ENCODE peak calls at places on chromosomes 3 and 15, in five cellular contexts. U, J, K, R and L are unnamed samples. For H3K27me3, the result is how much of the 10 kb centered on the place peaks cover.

GRCh38 chr15:66966256-66966655 is 99.1 kb upstream of the SMAD3 start:
- DNase-seq in U (no peak), R (no peak), K (no peak), J (peak), L (no peak)

GRCh38 chr3:11272913-11273574 is 847 bp downstream of the ATG7 start:
- DNase-seq in U (no peak), K (no peak), J (no peak), R (no peak), L (no peak)

GRCh38 chr3:51692980-51693395 is 13.9 kb upstream of the GRM2 start:
- DNase-seq in J (no peak), K (no peak), R (no peak), U (no peak), L (no peak)

GRCh38 chr3:169112153-169112892 is 551.2 kb downstream of the MECOM start:
- DNase-seq in J (no peak), K (no peak), R (no peak), U (no peak), L (no peak)

GRCh38 chr15:92005154-92005553 is 151.6 kb downstream of the SLCO3A1 start:
- DNase-seq in R (no peak), K (no peak), J (no peak), U (no peak), L (no peak)

GRCh38 chr3:64063207-64063981 is 40.1 kb upstream of the PSMD6 start:
- DNase-seq in R (no peak), K (no peak), U (no peak), J (no peak), L (no peak)

GRCh38 chr15:90552162-90552928 is 22.6 kb downstream of the CRTC3 start:
- DNase-seq in U (no peak), K (no peak), R (no peak), J (no peak), L (no peak)

GRCh38 chr3:17686613-17687012 is 55.8 kb downstream of the TBC1D5 start:
- DNase-seq in R (no peak), K (peak), U (peak), J (no peak), L (no peak)

GRCh38 chr15:46556559-46556958 is 921.7 kb downstream of the SQOR start:
- DNase-seq in R (no peak), U (no peak), J (no peak), K (no peak), L (no peak)

GRCh38 chr15:64717735-64718495 is 57.5 kb downstream of the RBPMS2 start:
- DNase-seq in R (no peak), J (no peak), U (no peak), K (no peak), L (no peak)

GRCh38 chr15:92817339-92817886 is 82.7 kb upstream of the CHD2 start:
- DNase-seq in J (no peak), R (no peak), K (no peak), U (no peak), L (no peak)

GRCh38 chr3:114362815-114363214 is 69.0 kb downstream of the TIGIT start:
- DNase-seq in J (no peak), K (peak), U (no peak), R (peak), L (no peak)

GRCh38 chr3:114363554-114364202 is 69.8 kb downstream of the TIGIT start:
- DNase-seq in R (no peak), K (no peak), J (no peak), U (no peak), L (no peak)

GRCh38 chr3:114365268-114365667 is 71.4 kb downstream of the TIGIT start:
- DNase-seq in J (no peak), K (no peak), U (no peak), R (no peak), L (no peak)

GRCh38 chr3:114364806-114365205 is 71.0 kb downstream of the TIGIT start:
- DNase-seq in U (no peak), K (no peak), R (no peak), J (no peak), L (no peak)

GRCh38 chr3:114365909-114366308 is 72.1 kb downstream of the TIGIT start:
- DNase-seq in K (no peak), U (no peak), R (no peak), J (no peak), L (no peak)
- H3K4me3 ChIP-seq in K (no peak), U (no peak), R (no peak), J (no peak), L (no peak)

GRCh38 chr3:72255736-72256559 is 471.0 kb upstream of the PROK2 start:
- DNase-seq in U (no peak), R (no peak), K (peak), J (peak), L (no peak)
- H3K27me3 ChIP-seq in U (under half), R (under half), K (under half), J (under half), L (under half)

DNA sequence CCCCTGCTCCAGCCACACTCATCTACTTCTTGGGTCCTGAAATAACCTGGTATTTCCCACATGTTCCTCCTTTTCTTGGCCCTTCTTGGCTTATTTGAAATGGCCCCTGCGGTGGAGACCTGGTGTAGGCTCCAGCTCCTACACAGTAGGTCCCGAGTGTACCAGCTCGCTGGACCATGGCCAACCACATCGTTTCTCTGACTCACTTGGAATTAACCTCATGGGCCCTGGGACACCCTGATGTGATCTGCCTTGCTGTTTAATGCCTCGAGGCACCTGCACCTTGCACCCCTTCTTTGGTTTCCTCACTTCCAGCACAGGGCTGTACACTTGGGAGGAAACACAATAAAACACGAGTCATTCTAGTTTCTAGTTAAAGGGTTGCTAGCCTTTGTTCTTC is 60.3 kb downstream of the FEM1B start:
- DNase-seq in K (no peak), R (no peak), U (no peak), J (no peak), L (no peak)
- H3K4me3 ChIP-seq in K (no peak), R (no peak), U (no peak), J (no peak), L (no peak)

DNA sequence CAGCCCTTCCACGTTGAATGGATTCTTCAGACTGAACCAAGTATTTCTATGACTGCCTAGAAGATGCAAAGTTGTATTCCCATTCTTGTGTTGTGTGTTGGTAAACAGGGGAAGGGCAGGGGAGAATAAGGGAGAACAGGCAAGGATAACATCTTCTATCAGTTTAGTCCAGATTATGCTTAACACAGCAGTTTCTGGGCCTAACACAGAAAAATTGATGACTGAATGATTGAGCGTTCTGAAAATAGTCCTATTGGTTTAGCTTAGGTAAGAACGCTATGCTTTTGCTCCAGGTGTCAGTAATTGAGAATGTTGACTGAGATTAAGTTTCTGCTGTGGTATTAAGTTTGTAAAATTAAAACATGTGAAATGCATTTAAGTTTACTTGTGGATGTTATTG is 8.6 kb downstream of the FOXB1 start:
- DNase-seq in J (no peak), K (no peak), U (no peak), R (no peak), L (no peak)
- H3K27me3 ChIP-seq in J (under half), K (under half), U (under half), R (under half), L (under half)

DNA sequence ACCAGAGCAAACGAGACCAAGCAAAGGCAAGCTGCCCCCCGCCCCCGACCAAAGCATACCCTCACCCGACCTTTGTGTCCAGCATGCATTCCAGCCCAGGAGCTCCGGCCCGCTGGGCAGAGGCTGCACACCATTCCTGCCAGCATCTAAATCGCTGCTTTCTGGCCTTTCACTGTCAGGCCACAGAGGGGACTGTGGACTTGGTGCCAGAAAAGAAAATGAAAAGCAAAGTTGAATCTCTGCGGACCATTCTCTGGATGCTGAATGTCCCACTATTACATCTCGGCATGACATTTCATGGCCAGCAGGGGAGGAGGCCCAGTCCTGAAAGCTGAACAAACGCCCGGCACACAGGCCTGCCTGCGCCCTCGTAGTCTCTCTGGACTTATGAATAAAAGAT is 13.0 kb downstream of the IL17RD start:
- DNase-seq in J (no peak), K (no peak), R (no peak), U (no peak), L (no peak)
- H3K4me3 ChIP-seq in J (no peak), K (no peak), R (no peak), U (no peak), L (no peak)

DNA sequence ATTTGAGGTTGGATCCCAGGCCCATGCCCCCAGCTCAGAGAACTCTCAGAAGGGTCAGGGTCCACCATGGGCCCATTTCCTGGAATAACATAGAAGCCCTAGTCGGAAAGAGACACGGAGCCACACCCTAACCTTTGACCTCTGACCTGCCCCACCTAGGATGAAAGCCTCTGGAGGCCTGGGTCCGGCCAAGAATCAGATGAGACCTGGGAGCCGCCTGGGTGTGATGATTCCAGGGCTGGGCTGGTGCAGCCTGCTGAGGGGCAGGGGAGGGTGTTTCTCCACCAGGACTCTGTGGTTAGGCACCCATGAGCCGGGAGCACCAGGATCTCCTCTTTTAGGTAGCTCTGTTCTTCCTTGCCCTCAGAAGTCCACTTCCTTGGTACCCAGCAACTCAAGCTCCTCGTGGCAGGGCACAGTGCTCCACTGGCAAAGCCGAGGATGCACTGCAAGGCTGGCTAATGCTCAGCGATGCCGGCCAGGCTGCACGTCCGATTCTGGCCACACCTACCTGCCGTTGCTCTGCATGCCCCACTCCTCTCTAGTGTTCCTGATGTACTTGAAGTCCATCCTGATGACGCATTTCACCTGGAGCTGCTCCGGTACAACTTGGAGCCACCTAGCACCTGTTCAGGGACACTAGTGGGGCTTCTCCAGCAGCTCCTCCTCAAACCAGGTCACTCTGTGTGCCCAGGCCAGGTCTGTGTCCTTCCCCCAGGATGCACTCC is 57.4 kb downstream of the ZNF445 start:
- DNase-seq in K (no peak), J (no peak), U (no peak), R (no peak), L (no peak)
- H3K27me3 ChIP-seq in K (under half), J (under half), U (under half), R (under half), L (under half)

GRCh38 chr3:155673411-155673810 is 71.5 kb downstream of the PLCH1 start:
- DNase-seq in R (no peak), U (no peak), K (no peak), J (no peak), L (no peak)

GRCh38 chr3:155675094-155675493 is 69.8 kb downstream of the PLCH1 start:
- DNase-seq in J (no peak), R (no peak), K (no peak), U (no peak), L (no peak)

DNA sequence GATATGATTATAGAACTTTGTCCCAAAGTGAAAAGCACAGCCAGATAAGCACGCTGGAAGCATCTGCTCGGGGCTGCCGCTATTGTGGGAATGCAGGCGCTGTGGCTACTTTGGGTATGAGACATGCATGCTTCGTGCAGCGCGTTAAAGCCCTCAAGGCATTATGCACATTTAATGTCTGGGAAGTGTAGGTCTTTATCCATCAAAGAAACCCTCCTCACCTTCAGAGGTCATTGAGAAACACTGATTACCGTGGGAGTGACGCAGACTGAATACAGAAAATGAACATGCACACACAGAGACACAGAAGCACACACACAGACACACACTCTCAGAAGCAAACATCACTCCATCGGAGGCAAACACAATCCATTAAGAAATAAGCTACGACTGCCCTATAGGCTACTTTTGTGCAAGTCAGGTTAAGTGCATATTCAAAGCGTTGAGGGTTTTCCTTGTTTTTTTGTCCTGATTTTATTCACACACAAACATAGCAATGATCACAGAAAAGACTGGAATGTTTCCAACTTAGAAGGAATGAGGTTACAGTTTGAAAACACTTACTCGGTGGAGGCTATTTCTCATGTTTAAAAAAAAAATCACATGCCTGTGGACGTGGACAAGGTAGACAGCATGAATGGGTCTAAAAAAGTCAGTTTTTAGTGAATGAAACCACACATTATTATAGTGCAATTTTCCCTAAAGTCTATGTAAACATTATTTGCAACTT is 68.5 kb downstream of the PLCH1 start:
- DNase-seq in J (no peak), U (no peak), K (no peak), R (no peak), L (no peak)
- H3K4me3 ChIP-seq in J (no peak), U (no peak), K (no peak), R (no peak), L (no peak)

GRCh38 chr15:89353991-89354390 is 19.4 kb upstream of the POLG start:
- DNase-seq in K (no peak), R (no peak), U (no peak), J (no peak), L (no peak)
- H3K27me3 ChIP-seq in K (under half), R (half or more), U (half or more), J (under half), L (under half)

GRCh38 chr15:33153548-33153947 is 41.0 kb downstream of the FMN1 start:
- DNase-seq in U (no peak), K (no peak), R (no peak), J (no peak), L (no peak)

GRCh38 chr15:33156021-33156420 is 38.5 kb downstream of the FMN1 start:
- DNase-seq in U (no peak), R (no peak), K (no peak), J (no peak), L (no peak)

GRCh38 chr15:33157636-33158035 is 36.9 kb downstream of the FMN1 start:
- DNase-seq in R (no peak), K (no peak), J (no peak), U (no peak), L (no peak)

GRCh38 chr15:33152502-33153109 is 41.9 kb downstream of the FMN1 start:
- DNase-seq in U (no peak), J (no peak), R (no peak), K (no peak), L (no peak)

DNA sequence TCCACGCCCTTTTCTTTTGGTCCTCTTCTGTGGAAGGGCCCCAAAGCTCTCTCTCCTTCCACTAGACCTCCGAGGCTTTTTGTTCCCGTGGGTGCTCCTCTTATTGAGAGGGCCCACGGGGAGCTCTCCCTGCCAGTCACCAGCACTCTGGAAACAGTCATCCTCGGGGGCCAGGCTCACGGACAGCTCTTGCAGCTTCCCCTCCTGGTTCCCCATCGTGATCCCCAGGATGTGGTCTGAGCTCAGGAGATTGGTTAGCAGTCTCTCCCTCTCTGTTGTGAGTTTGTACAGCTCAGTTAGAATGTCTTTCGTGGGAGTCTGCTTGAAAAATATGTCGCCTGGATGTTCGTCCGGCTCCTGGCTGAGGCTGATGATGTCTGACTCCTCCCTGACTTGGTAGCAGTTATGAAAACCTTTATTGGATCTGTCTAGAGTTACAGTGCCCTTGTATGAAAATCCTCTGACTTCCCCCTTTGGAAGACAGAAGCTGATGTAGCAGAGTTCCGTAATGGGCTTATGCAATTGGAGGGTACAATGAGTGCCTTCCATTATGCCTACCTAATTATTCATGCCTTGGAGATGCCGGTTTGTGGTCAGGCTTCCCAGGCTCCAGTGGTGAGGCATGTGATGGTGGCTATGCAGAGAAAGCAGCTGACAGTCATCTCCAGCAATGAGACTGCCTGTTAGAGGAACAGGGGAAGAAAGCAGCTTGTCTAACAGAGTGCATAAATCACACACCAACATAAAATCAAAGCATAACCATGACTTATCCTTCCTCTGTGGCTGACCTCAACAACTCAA is 39.9 kb downstream of the FMN1 start:
- DNase-seq in J (no peak), R (no peak), K (no peak), U (no peak), L (no peak)
- H3K4me3 ChIP-seq in J (no peak), R (no peak), K (no peak), U (no peak), L (no peak)

GRCh38 chr15:88324241-88325065 is 67.9 kb upstream of the NTRK3 start:
- DNase-seq in R (no peak), K (no peak), U (no peak), J (no peak), L (no peak)
- H3K27me3 ChIP-seq in R (under half), K (under half), U (under half), J (under half), L (under half)